ENCODE peak calls at places on chromosome 2, in seven cellular contexts. S, O, E, V, I, D and P are unnamed samples.

GRCh38 chr2:132560562-132560961 is 109.4 kb downstream of the LYPD1 start:
- DNase-seq in V (no peak), I (no peak), D (no peak), O (no peak), E (no peak), S (no peak), P (no peak)

GRCh38 chr2:23592898-23593297 is 207.9 kb downstream of the KLHL29 start:
- DNase-seq in D (no peak), V (no peak), E (no peak), O (no peak), S (no peak), I (no peak), P (no peak)

GRCh38 chr2:15912203-15912602 is 28.1 kb upstream of the MYCN start:
- DNase-seq in S (peak; percentile 76), V (no peak), E (peak; percentile 28), I (no peak), D (no peak), O (peak; percentile 59), P (no peak)

GRCh38 chr2:168583064-168583709 is 127.1 kb downstream of the CERS6 start:
- DNase-seq in O (peak; percentile 44), I (no peak), V (no peak), S (no peak), E (no peak), D (peak; percentile 21), P (no peak)

GRCh38 chr2:177998006-177998405 is 74.6 kb downstream of the PDE11A start:
- DNase-seq in S (no peak), E (no peak), O (no peak), I (no peak), V (no peak), D (no peak), P (no peak)

GRCh38 chr2:75790790-75791467 is 80.2 kb upstream of the GCFC2 start:
- DNase-seq in I (no peak), E (no peak), V (no peak), S (no peak), D (no peak), O (no peak), P (no peak)

GRCh38 chr2:203396667-203397066 is 68.5 kb downstream of the ABI2 start:
- DNase-seq in D (no peak), S (no peak), I (no peak), E (peak; percentile 90), V (no peak), O (peak; percentile 17), P (no peak)

GRCh38 chr2:159262226-159262625 is 24.3 kb downstream of the WDSUB1 start:
- DNase-seq in E (no peak), D (no peak), I (no peak), S (no peak), O (no peak), V (no peak), P (no peak)

GRCh38 chr2:241272298-241272721 is 43.2 kb downstream of the HDLBP start:
- DNase-seq in E (peak; percentile 73), S (no peak), D (peak; percentile 57), V (peak; percentile 51), O (peak; percentile 33), I (peak; percentile 48), P (peak; percentile 63)

GRCh38 chr2:233062447-233062842 is 2.3 kb downstream of the INPP5D start:
- DNase-seq in S (no peak), I (no peak), V (no peak), O (no peak), D (no peak), E (peak; percentile 39), P (no peak)

GRCh38 chr2:233060500-233061006 is 411 bp downstream of the INPP5D start:
- DNase-seq in I (no peak), O (no peak), S (no peak), E (peak; percentile 48), V (no peak), D (no peak), P (no peak)

GRCh38 chr2:233062946-233063268 is 2.8 kb downstream of the INPP5D start:
- DNase-seq in V (no peak), I (no peak), S (no peak), E (no peak), D (no peak), O (no peak), P (no peak)

GRCh38 chr2:233061007-233061590 is 957 bp downstream of the INPP5D start:
- DNase-seq in E (no peak), I (no peak), D (peak; percentile 81), S (no peak), O (no peak), V (no peak), P (no peak)

DNA sequence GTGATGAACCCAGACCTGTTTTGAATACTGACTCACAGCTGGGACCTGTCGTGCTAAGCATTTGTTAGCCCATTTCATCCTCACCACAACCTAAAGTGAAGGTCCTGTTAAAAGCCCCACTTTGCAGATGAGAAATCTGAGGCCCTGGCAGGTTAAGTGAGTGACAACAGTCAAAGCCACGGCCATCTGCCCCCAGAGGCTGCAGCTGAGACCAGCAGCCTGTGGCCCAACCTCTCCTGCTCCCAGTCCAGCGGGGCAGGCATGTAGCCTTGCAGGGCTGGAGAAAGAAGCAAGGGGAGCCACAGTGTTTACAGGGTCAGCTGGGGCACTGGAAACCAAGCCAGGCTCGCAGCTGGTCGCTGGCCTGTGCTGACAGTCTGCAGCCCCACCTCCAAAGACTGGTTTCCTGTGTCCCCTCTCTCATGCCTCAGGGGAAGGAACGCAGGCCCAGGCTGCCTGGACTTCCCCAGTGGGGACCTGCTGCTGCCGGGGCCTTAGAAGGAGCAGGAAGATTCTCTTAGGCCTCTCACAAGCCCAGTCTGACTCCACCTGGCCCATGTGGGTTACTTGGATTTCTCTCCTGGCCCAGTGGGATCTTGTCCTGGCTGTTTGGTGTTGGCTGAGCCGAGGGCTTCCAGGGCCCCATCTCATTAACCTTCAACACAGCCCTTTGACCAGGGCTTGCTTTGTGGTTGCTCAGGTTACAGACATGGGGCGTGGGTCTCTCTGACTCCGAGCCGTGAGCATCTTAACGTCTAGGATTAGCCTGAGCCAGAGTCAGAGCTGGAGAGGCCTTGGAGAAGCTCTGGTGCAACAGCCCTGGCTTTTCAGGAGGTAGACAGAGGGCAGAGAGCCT is 1.7 kb downstream of the INPP5D start:
- DNase-seq in S (peak; percentile 58), E (peak; percentile 83), O (peak; percentile 18), D (peak; percentile 66), I (no peak), V (no peak), P (peak; percentile 51)
- TF ChIP-seq CTCF in S (no peak), E (peak; percentile 63), O (peak; percentile 10), D (peak; percentile 42), I (no peak), V (no peak), P (peak; percentile 16)

DNA sequence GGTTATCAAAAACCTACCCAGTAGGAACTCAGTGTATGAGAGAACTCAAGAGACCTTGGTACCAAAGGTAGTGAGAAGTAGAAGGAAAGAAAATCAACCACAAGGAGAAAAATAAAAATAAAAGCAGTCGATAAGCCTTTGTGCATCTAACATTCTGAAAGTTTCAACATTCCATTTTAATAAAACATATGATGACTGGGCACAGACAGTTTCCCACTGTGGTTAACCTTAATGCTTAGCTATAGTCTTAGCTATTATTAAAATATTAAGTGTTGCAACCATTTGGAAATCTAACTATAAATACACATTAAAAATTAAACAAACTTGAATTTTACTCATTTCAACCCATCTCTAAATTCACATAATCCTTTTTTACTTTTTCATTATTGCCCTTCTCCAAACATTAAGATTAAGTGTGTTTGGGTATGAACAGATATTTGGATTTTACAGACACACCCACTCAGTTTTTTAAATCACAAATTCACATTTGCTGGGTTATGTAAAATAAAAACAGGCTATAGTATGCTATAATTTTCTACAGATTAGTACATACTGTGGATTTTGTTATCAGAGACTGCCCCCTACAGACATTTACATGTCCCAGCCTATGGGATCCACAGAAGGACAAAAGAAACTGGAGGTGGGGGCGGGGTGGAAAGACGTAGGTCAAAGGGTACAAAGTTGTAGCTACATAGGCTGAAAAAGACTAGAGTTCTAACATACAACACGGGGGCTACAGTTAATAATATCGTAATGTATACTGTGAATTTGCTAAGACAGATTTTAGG is 32.8 kb downstream of the SRBD1 start:
- DNase-seq in V (peak; percentile 34), S (no peak), O (peak; percentile 64), D (peak; percentile 11), I (peak; percentile 18), E (peak; percentile 59), P (peak; percentile 11)
- TF ChIP-seq CTCF in V (peak; percentile 63), S (no peak), O (peak; percentile 57), D (peak; percentile 41), I (peak; percentile 57), E (peak; percentile 71), P (peak; percentile 30)

DNA sequence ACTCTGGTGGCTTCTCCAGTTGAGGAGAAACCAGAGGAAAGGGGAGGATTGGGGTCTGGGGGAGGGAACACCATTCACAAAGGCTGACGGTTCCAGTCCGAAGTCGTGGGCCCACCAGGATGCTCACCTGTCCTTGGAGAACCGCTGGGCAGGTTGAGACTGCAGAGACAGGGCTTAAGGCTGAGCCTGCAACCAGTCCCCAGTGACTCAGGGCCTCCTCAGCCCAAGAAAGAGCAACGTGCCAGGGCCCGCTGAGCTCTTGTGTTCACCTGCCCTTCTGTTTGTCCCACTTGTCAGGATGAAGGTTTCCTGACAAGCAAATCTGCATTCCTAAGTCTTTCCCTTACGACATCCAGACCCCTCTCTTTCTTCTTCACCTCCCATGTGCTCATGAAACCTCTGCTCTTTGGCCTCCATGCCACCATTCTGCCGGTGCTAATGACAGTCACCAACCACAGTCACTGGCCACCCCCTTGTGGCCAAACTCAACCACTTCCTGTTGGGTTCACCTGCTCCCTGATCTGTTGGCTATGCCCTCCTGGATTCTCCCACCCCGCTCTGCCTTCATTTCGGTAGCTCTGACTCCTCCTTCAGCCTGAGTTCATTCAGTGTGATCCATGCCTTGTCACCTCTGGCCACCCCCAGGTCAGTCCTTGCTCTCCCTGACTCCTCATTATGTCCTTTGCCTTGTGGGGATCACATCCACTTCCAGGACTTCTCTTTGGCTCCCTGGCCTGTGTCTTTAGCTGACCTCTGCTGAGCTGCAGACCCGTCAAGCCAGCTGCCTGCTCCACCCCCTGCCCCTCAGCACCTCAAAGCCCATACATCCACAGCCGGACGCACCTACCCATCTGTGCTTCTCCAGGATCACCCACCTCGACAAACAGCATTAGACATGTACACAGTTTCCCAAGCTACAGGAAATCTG is 17.6 kb downstream of the EMX1 start:
- DNase-seq in D (peak; percentile 75), E (peak; percentile 87), S (no peak), O (no peak), I (no peak), V (no peak), P (no peak)
- TF ChIP-seq CTCF in D (peak; percentile 56), E (peak; percentile 86), S (no peak), O (peak; percentile 2), I (peak; percentile 21), V (peak; percentile 21), P (no peak)

GRCh38 chr2:128734521-128735295 is 416.0 kb upstream of the HS6ST1 start:
- DNase-seq in I (no peak), D (no peak), E (peak; percentile 75), V (no peak), S (no peak), O (peak; percentile 66), P (no peak)
- TF ChIP-seq CTCF in I (no peak), D (no peak), E (peak; percentile 46), V (no peak), S (no peak), O (no peak), P (no peak)

DNA sequence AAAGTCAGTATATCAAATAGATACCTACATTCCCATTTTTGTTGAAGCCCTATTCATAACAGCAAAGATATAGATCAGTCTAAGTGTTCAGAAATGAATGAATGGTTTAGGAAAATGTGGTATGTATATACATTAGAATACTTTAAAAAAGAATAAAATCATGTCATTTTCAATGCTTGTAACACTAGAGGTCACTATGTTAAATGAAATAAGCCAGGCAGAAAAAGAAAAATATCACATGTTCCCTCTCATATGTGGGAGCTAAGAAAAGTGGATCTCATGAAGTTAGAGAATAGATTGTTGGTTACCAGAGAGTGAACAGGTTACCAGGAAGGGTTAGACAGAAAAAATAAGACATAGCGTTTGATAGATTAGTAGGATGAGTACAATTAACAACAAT is 1111.0 kb upstream of the SLC39A10 start:
- DNase-seq in D (no peak), E (no peak), I (no peak), S (no peak), V (no peak), O (peak; percentile 3), P (no peak)
- TF ChIP-seq CTCF in D (peak; percentile 12), E (peak; percentile 58), I (no peak), S (no peak), V (no peak), O (no peak), P (peak; percentile 20)